ENCODE peak calls at places on chromosomes 11 and 22, in ten cellular contexts. One of them, this sample, is unnamed.

GRCh38 chr11:126564588-126564987 is 209.1 kb downstream of the ST3GAL4 start:
- DNase-seq in amniotic stem cell: no peak
- DNase-seq in activated effector memory CD4-positive, alpha-beta T cell treated with anti-CD3 and anti-CD28 coated beads, Interleukin-2, amount 50 U/mL, for 16 hours: no peak
- DNase-seq in cardiac fibroblast: no peak
- DNase-seq in Caki2: no peak
- DNase-seq in activated CD4-positive, alpha-beta T cell treated with anti-CD3 and anti-CD28 coated beads, Interleukin-2, amount 50 U/mL, for 48 hours: no peak
- DNase-seq in stimulated activated CD8-positive, alpha-beta memory T cell treated with anti-CD3 and anti-CD28 coated beads, Interleukin-2, amount 100 ng/mL, for 1 hour: no peak
- DNase-seq in testis: no peak
- DNase-seq in NCI-H226: no peak
- DNase-seq in activated CD8-positive, alpha-beta memory T cell treated with anti-CD3 and anti-CD28 coated beads, Interleukin-2, amount 50 U/mL, for 48 hours: no peak
- DNase-seq in this sample: no peak

GRCh38 chr11:87127131-87127530 is 89.4 kb downstream of the TMEM135 start:
- DNase-seq in activated effector memory CD4-positive, alpha-beta T cell treated with anti-CD3 and anti-CD28 coated beads, Interleukin-2, amount 50 U/mL, for 16 hours: no peak
- DNase-seq in testis: no peak
- DNase-seq in NCI-H226: no peak
- DNase-seq in cardiac fibroblast: no peak
- DNase-seq in amniotic stem cell: no peak
- DNase-seq in activated CD4-positive, alpha-beta T cell treated with anti-CD3 and anti-CD28 coated beads, Interleukin-2, amount 50 U/mL, for 48 hours: no peak
- DNase-seq in stimulated activated CD8-positive, alpha-beta memory T cell treated with anti-CD3 and anti-CD28 coated beads, Interleukin-2, amount 100 ng/mL, for 1 hour: no peak
- DNase-seq in activated CD8-positive, alpha-beta memory T cell treated with anti-CD3 and anti-CD28 coated beads, Interleukin-2, amount 50 U/mL, for 48 hours: no peak
- DNase-seq in Caki2: no peak
- DNase-seq in this sample: no peak

GRCh38 chr11:120652705-120653335 is 141.3 kb downstream of the GRIK4 start:
- DNase-seq in activated effector memory CD4-positive, alpha-beta T cell treated with anti-CD3 and anti-CD28 coated beads, Interleukin-2, amount 50 U/mL, for 16 hours: no peak
- DNase-seq in stimulated activated CD8-positive, alpha-beta memory T cell treated with anti-CD3 and anti-CD28 coated beads, Interleukin-2, amount 100 ng/mL, for 1 hour: no peak
- DNase-seq in testis: no peak
- DNase-seq in NCI-H226: no peak
- DNase-seq in cardiac fibroblast: peak
- DNase-seq in activated CD4-positive, alpha-beta T cell treated with anti-CD3 and anti-CD28 coated beads, Interleukin-2, amount 50 U/mL, for 48 hours: no peak
- DNase-seq in activated CD8-positive, alpha-beta memory T cell treated with anti-CD3 and anti-CD28 coated beads, Interleukin-2, amount 50 U/mL, for 48 hours: no peak
- DNase-seq in Caki2: no peak
- DNase-seq in amniotic stem cell: no peak
- DNase-seq in this sample: no peak

GRCh38 chr11:71454470-71455113 is 1.6 kb downstream of the NADSYN1 start:
- DNase-seq in cardiac fibroblast: no peak
- DNase-seq in amniotic stem cell: no peak
- DNase-seq in Caki2: no peak
- DNase-seq in activated effector memory CD4-positive, alpha-beta T cell treated with anti-CD3 and anti-CD28 coated beads, Interleukin-2, amount 50 U/mL, for 16 hours: peak
- DNase-seq in activated CD4-positive, alpha-beta T cell treated with anti-CD3 and anti-CD28 coated beads, Interleukin-2, amount 50 U/mL, for 48 hours: no peak
- DNase-seq in testis: no peak
- DNase-seq in NCI-H226: no peak
- DNase-seq in stimulated activated CD8-positive, alpha-beta memory T cell treated with anti-CD3 and anti-CD28 coated beads, Interleukin-2, amount 100 ng/mL, for 1 hour: no peak
- DNase-seq in activated CD8-positive, alpha-beta memory T cell treated with anti-CD3 and anti-CD28 coated beads, Interleukin-2, amount 50 U/mL, for 48 hours: no peak
- DNase-seq in this sample: no peak

GRCh38 chr11:105903113-105903512 is 118.9 kb downstream of the MSANTD4 start:
- DNase-seq in activated CD8-positive, alpha-beta memory T cell treated with anti-CD3 and anti-CD28 coated beads, Interleukin-2, amount 50 U/mL, for 48 hours: no peak
- DNase-seq in cardiac fibroblast: no peak
- DNase-seq in amniotic stem cell: no peak
- DNase-seq in activated CD4-positive, alpha-beta T cell treated with anti-CD3 and anti-CD28 coated beads, Interleukin-2, amount 50 U/mL, for 48 hours: no peak
- DNase-seq in NCI-H226: no peak
- DNase-seq in stimulated activated CD8-positive, alpha-beta memory T cell treated with anti-CD3 and anti-CD28 coated beads, Interleukin-2, amount 100 ng/mL, for 1 hour: no peak
- DNase-seq in testis: no peak
- DNase-seq in Caki2: no peak
- DNase-seq in activated effector memory CD4-positive, alpha-beta T cell treated with anti-CD3 and anti-CD28 coated beads, Interleukin-2, amount 50 U/mL, for 16 hours: no peak
- DNase-seq in this sample: no peak

GRCh38 chr11:29755474-29755873 is 261.4 kb downstream of the KCNA4 start:
- DNase-seq in activated effector memory CD4-positive, alpha-beta T cell treated with anti-CD3 and anti-CD28 coated beads, Interleukin-2, amount 50 U/mL, for 16 hours: no peak
- DNase-seq in amniotic stem cell: no peak
- DNase-seq in NCI-H226: no peak
- DNase-seq in Caki2: no peak
- DNase-seq in testis: no peak
- DNase-seq in activated CD8-positive, alpha-beta memory T cell treated with anti-CD3 and anti-CD28 coated beads, Interleukin-2, amount 50 U/mL, for 48 hours: no peak
- DNase-seq in activated CD4-positive, alpha-beta T cell treated with anti-CD3 and anti-CD28 coated beads, Interleukin-2, amount 50 U/mL, for 48 hours: no peak
- DNase-seq in stimulated activated CD8-positive, alpha-beta memory T cell treated with anti-CD3 and anti-CD28 coated beads, Interleukin-2, amount 100 ng/mL, for 1 hour: no peak
- DNase-seq in cardiac fibroblast: no peak
- DNase-seq in this sample: no peak

GRCh38 chr11:119676461-119677020 is 52.5 kb downstream of the NECTIN1 start:
- DNase-seq in NCI-H226: no peak
- DNase-seq in testis: no peak
- DNase-seq in cardiac fibroblast: peak
- DNase-seq in amniotic stem cell: no peak
- DNase-seq in Caki2: no peak
- DNase-seq in activated CD8-positive, alpha-beta memory T cell treated with anti-CD3 and anti-CD28 coated beads, Interleukin-2, amount 50 U/mL, for 48 hours: no peak
- DNase-seq in activated CD4-positive, alpha-beta T cell treated with anti-CD3 and anti-CD28 coated beads, Interleukin-2, amount 50 U/mL, for 48 hours: no peak
- DNase-seq in stimulated activated CD8-positive, alpha-beta memory T cell treated with anti-CD3 and anti-CD28 coated beads, Interleukin-2, amount 100 ng/mL, for 1 hour: no peak
- DNase-seq in activated effector memory CD4-positive, alpha-beta T cell treated with anti-CD3 and anti-CD28 coated beads, Interleukin-2, amount 50 U/mL, for 16 hours: no peak
- DNase-seq in this sample: no peak

GRCh38 chr11:114147389-114148382 is 88.2 kb downstream of the ZBTB16 start:
- DNase-seq in activated CD4-positive, alpha-beta T cell treated with anti-CD3 and anti-CD28 coated beads, Interleukin-2, amount 50 U/mL, for 48 hours: no peak
- DNase-seq in stimulated activated CD8-positive, alpha-beta memory T cell treated with anti-CD3 and anti-CD28 coated beads, Interleukin-2, amount 100 ng/mL, for 1 hour: no peak
- DNase-seq in Caki2: no peak
- DNase-seq in amniotic stem cell: no peak
- DNase-seq in activated effector memory CD4-positive, alpha-beta T cell treated with anti-CD3 and anti-CD28 coated beads, Interleukin-2, amount 50 U/mL, for 16 hours: no peak
- DNase-seq in activated CD8-positive, alpha-beta memory T cell treated with anti-CD3 and anti-CD28 coated beads, Interleukin-2, amount 50 U/mL, for 48 hours: no peak
- DNase-seq in cardiac fibroblast: peak
- DNase-seq in NCI-H226: no peak
- DNase-seq in testis: no peak
- DNase-seq in this sample: no peak

GRCh38 chr11:118791961-118792578 is 1.1 kb upstream of the DDX6 start:
- DNase-seq in activated CD4-positive, alpha-beta T cell treated with anti-CD3 and anti-CD28 coated beads, Interleukin-2, amount 50 U/mL, for 48 hours: peak
- DNase-seq in amniotic stem cell: no peak
- DNase-seq in activated effector memory CD4-positive, alpha-beta T cell treated with anti-CD3 and anti-CD28 coated beads, Interleukin-2, amount 50 U/mL, for 16 hours: peak
- DNase-seq in testis: peak
- DNase-seq in Caki2: no peak
- DNase-seq in cardiac fibroblast: peak
- DNase-seq in activated CD8-positive, alpha-beta memory T cell treated with anti-CD3 and anti-CD28 coated beads, Interleukin-2, amount 50 U/mL, for 48 hours: peak
- DNase-seq in NCI-H226: no peak
- DNase-seq in stimulated activated CD8-positive, alpha-beta memory T cell treated with anti-CD3 and anti-CD28 coated beads, Interleukin-2, amount 100 ng/mL, for 1 hour: peak
- DNase-seq in this sample: no peak

GRCh38 chr11:35178862-35179261 is 39.9 kb downstream of the CD44 start:
- DNase-seq in stimulated activated CD8-positive, alpha-beta memory T cell treated with anti-CD3 and anti-CD28 coated beads, Interleukin-2, amount 100 ng/mL, for 1 hour: no peak
- DNase-seq in NCI-H226: no peak
- DNase-seq in Caki2: no peak
- DNase-seq in cardiac fibroblast: no peak
- DNase-seq in activated CD8-positive, alpha-beta memory T cell treated with anti-CD3 and anti-CD28 coated beads, Interleukin-2, amount 50 U/mL, for 48 hours: no peak
- DNase-seq in testis: no peak
- DNase-seq in activated CD4-positive, alpha-beta T cell treated with anti-CD3 and anti-CD28 coated beads, Interleukin-2, amount 50 U/mL, for 48 hours: peak
- DNase-seq in amniotic stem cell: no peak
- DNase-seq in activated effector memory CD4-positive, alpha-beta T cell treated with anti-CD3 and anti-CD28 coated beads, Interleukin-2, amount 50 U/mL, for 16 hours: no peak
- DNase-seq in this sample: no peak

GRCh38 chr11:58647866-58648265 is 25.4 kb downstream of the CNTF start:
- DNase-seq in NCI-H226: no peak
- DNase-seq in Caki2: no peak
- DNase-seq in cardiac fibroblast: no peak
- DNase-seq in activated effector memory CD4-positive, alpha-beta T cell treated with anti-CD3 and anti-CD28 coated beads, Interleukin-2, amount 50 U/mL, for 16 hours: no peak
- DNase-seq in testis: no peak
- DNase-seq in stimulated activated CD8-positive, alpha-beta memory T cell treated with anti-CD3 and anti-CD28 coated beads, Interleukin-2, amount 100 ng/mL, for 1 hour: no peak
- DNase-seq in activated CD8-positive, alpha-beta memory T cell treated with anti-CD3 and anti-CD28 coated beads, Interleukin-2, amount 50 U/mL, for 48 hours: no peak
- DNase-seq in amniotic stem cell: no peak
- DNase-seq in activated CD4-positive, alpha-beta T cell treated with anti-CD3 and anti-CD28 coated beads, Interleukin-2, amount 50 U/mL, for 48 hours: no peak
- DNase-seq in this sample: no peak

GRCh38 chr22:40560551-40560950 is 76.0 kb downstream of the MRTFA start:
- DNase-seq in amniotic stem cell: no peak
- DNase-seq in activated CD4-positive, alpha-beta T cell treated with anti-CD3 and anti-CD28 coated beads, Interleukin-2, amount 50 U/mL, for 48 hours: no peak
- DNase-seq in activated CD8-positive, alpha-beta memory T cell treated with anti-CD3 and anti-CD28 coated beads, Interleukin-2, amount 50 U/mL, for 48 hours: no peak
- DNase-seq in Caki2: no peak
- DNase-seq in testis: no peak
- DNase-seq in NCI-H226: no peak
- DNase-seq in stimulated activated CD8-positive, alpha-beta memory T cell treated with anti-CD3 and anti-CD28 coated beads, Interleukin-2, amount 100 ng/mL, for 1 hour: no peak
- DNase-seq in activated effector memory CD4-positive, alpha-beta T cell treated with anti-CD3 and anti-CD28 coated beads, Interleukin-2, amount 50 U/mL, for 16 hours: no peak
- DNase-seq in cardiac fibroblast: peak
- DNase-seq in this sample: no peak

GRCh38 chr11:235180-235997 is 753 bp downstream of the SIRT3 start:
- DNase-seq in stimulated activated CD8-positive, alpha-beta memory T cell treated with anti-CD3 and anti-CD28 coated beads, Interleukin-2, amount 100 ng/mL, for 1 hour: peak
- DNase-seq in amniotic stem cell: no peak
- DNase-seq in cardiac fibroblast: no peak
- DNase-seq in activated effector memory CD4-positive, alpha-beta T cell treated with anti-CD3 and anti-CD28 coated beads, Interleukin-2, amount 50 U/mL, for 16 hours: peak
- DNase-seq in NCI-H226: no peak
- DNase-seq in activated CD4-positive, alpha-beta T cell treated with anti-CD3 and anti-CD28 coated beads, Interleukin-2, amount 50 U/mL, for 48 hours: peak
- DNase-seq in activated CD8-positive, alpha-beta memory T cell treated with anti-CD3 and anti-CD28 coated beads, Interleukin-2, amount 50 U/mL, for 48 hours: peak
- DNase-seq in testis: no peak
- DNase-seq in Caki2: no peak
- DNase-seq in this sample: no peak

GRCh38 chr22:24555160-24555495 is 190 bp upstream of the GUCD1 start:
- DNase-seq in activated CD8-positive, alpha-beta memory T cell treated with anti-CD3 and anti-CD28 coated beads, Interleukin-2, amount 50 U/mL, for 48 hours: peak
- DNase-seq in Caki2: peak
- DNase-seq in stimulated activated CD8-positive, alpha-beta memory T cell treated with anti-CD3 and anti-CD28 coated beads, Interleukin-2, amount 100 ng/mL, for 1 hour: peak
- DNase-seq in activated effector memory CD4-positive, alpha-beta T cell treated with anti-CD3 and anti-CD28 coated beads, Interleukin-2, amount 50 U/mL, for 16 hours: peak
- DNase-seq in activated CD4-positive, alpha-beta T cell treated with anti-CD3 and anti-CD28 coated beads, Interleukin-2, amount 50 U/mL, for 48 hours: peak
- DNase-seq in amniotic stem cell: peak
- DNase-seq in NCI-H226: peak
- DNase-seq in cardiac fibroblast: peak
- DNase-seq in testis: peak
- DNase-seq in this sample: peak

GRCh38 chr11:1674194-1674878 is 22.7 kb upstream of the KRTAP5-6 start:
- DNase-seq in activated CD8-positive, alpha-beta memory T cell treated with anti-CD3 and anti-CD28 coated beads, Interleukin-2, amount 50 U/mL, for 48 hours: no peak
- DNase-seq in NCI-H226: no peak
- DNase-seq in cardiac fibroblast: no peak
- DNase-seq in stimulated activated CD8-positive, alpha-beta memory T cell treated with anti-CD3 and anti-CD28 coated beads, Interleukin-2, amount 100 ng/mL, for 1 hour: no peak
- DNase-seq in activated CD4-positive, alpha-beta T cell treated with anti-CD3 and anti-CD28 coated beads, Interleukin-2, amount 50 U/mL, for 48 hours: no peak
- DNase-seq in activated effector memory CD4-positive, alpha-beta T cell treated with anti-CD3 and anti-CD28 coated beads, Interleukin-2, amount 50 U/mL, for 16 hours: no peak
- DNase-seq in testis: no peak
- DNase-seq in amniotic stem cell: no peak
- DNase-seq in Caki2: no peak
- DNase-seq in this sample: no peak

GRCh38 chr11:44083906-44084305 is 11.6 kb upstream of the EXT2 start:
- DNase-seq in stimulated activated CD8-positive, alpha-beta memory T cell treated with anti-CD3 and anti-CD28 coated beads, Interleukin-2, amount 100 ng/mL, for 1 hour: no peak
- DNase-seq in activated effector memory CD4-positive, alpha-beta T cell treated with anti-CD3 and anti-CD28 coated beads, Interleukin-2, amount 50 U/mL, for 16 hours: no peak
- DNase-seq in NCI-H226: no peak
- DNase-seq in Caki2: no peak
- DNase-seq in amniotic stem cell: no peak
- DNase-seq in activated CD4-positive, alpha-beta T cell treated with anti-CD3 and anti-CD28 coated beads, Interleukin-2, amount 50 U/mL, for 48 hours: no peak
- DNase-seq in activated CD8-positive, alpha-beta memory T cell treated with anti-CD3 and anti-CD28 coated beads, Interleukin-2, amount 50 U/mL, for 48 hours: no peak
- DNase-seq in testis: no peak
- DNase-seq in cardiac fibroblast: peak
- DNase-seq in this sample: no peak

GRCh38 chr22:38284042-38284402 is 11.2 kb upstream of the TMEM184B start:
- DNase-seq in stimulated activated CD8-positive, alpha-beta memory T cell treated with anti-CD3 and anti-CD28 coated beads, Interleukin-2, amount 100 ng/mL, for 1 hour: no peak
- DNase-seq in cardiac fibroblast: peak
- DNase-seq in amniotic stem cell: peak
- DNase-seq in NCI-H226: no peak
- DNase-seq in testis: no peak
- DNase-seq in Caki2: no peak
- DNase-seq in activated effector memory CD4-positive, alpha-beta T cell treated with anti-CD3 and anti-CD28 coated beads, Interleukin-2, amount 50 U/mL, for 16 hours: no peak
- DNase-seq in activated CD4-positive, alpha-beta T cell treated with anti-CD3 and anti-CD28 coated beads, Interleukin-2, amount 50 U/mL, for 48 hours: no peak
- DNase-seq in activated CD8-positive, alpha-beta memory T cell treated with anti-CD3 and anti-CD28 coated beads, Interleukin-2, amount 50 U/mL, for 48 hours: no peak
- DNase-seq in this sample: no peak

GRCh38 chr11:26134481-26135355 is 197.2 kb upstream of the ANO3 start:
- DNase-seq in cardiac fibroblast: peak
- DNase-seq in stimulated activated CD8-positive, alpha-beta memory T cell treated with anti-CD3 and anti-CD28 coated beads, Interleukin-2, amount 100 ng/mL, for 1 hour: no peak
- DNase-seq in amniotic stem cell: no peak
- DNase-seq in NCI-H226: no peak
- DNase-seq in Caki2: no peak
- DNase-seq in activated CD4-positive, alpha-beta T cell treated with anti-CD3 and anti-CD28 coated beads, Interleukin-2, amount 50 U/mL, for 48 hours: no peak
- DNase-seq in activated effector memory CD4-positive, alpha-beta T cell treated with anti-CD3 and anti-CD28 coated beads, Interleukin-2, amount 50 U/mL, for 16 hours: no peak
- DNase-seq in testis: no peak
- DNase-seq in activated CD8-positive, alpha-beta memory T cell treated with anti-CD3 and anti-CD28 coated beads, Interleukin-2, amount 50 U/mL, for 48 hours: no peak
- DNase-seq in this sample: peak

GRCh38 chr11:62431171-62431895 is 12.5 kb downstream of the SCGB1A1 start:
- DNase-seq in activated CD4-positive, alpha-beta T cell treated with anti-CD3 and anti-CD28 coated beads, Interleukin-2, amount 50 U/mL, for 48 hours: no peak
- DNase-seq in NCI-H226: peak
- DNase-seq in amniotic stem cell: peak
- DNase-seq in cardiac fibroblast: peak
- DNase-seq in testis: no peak
- DNase-seq in Caki2: peak
- DNase-seq in activated effector memory CD4-positive, alpha-beta T cell treated with anti-CD3 and anti-CD28 coated beads, Interleukin-2, amount 50 U/mL, for 16 hours: no peak
- DNase-seq in stimulated activated CD8-positive, alpha-beta memory T cell treated with anti-CD3 and anti-CD28 coated beads, Interleukin-2, amount 100 ng/mL, for 1 hour: no peak
- DNase-seq in activated CD8-positive, alpha-beta memory T cell treated with anti-CD3 and anti-CD28 coated beads, Interleukin-2, amount 50 U/mL, for 48 hours: no peak
- DNase-seq in this sample: peak

GRCh38 chr22:23149743-23150238 is 4.5 kb downstream of the RAB36 start:
- DNase-seq in Caki2: no peak
- DNase-seq in NCI-H226: no peak
- DNase-seq in testis: no peak
- DNase-seq in activated CD8-positive, alpha-beta memory T cell treated with anti-CD3 and anti-CD28 coated beads, Interleukin-2, amount 50 U/mL, for 48 hours: no peak
- DNase-seq in activated effector memory CD4-positive, alpha-beta T cell treated with anti-CD3 and anti-CD28 coated beads, Interleukin-2, amount 50 U/mL, for 16 hours: no peak
- DNase-seq in activated CD4-positive, alpha-beta T cell treated with anti-CD3 and anti-CD28 coated beads, Interleukin-2, amount 50 U/mL, for 48 hours: no peak
- DNase-seq in stimulated activated CD8-positive, alpha-beta memory T cell treated with anti-CD3 and anti-CD28 coated beads, Interleukin-2, amount 100 ng/mL, for 1 hour: no peak
- DNase-seq in cardiac fibroblast: no peak
- DNase-seq in amniotic stem cell: no peak
- DNase-seq in this sample: no peak

GRCh38 chr22:24594569-24595120 is 1.8 kb upstream of the LRRC75B start:
- DNase-seq in stimulated activated CD8-positive, alpha-beta memory T cell treated with anti-CD3 and anti-CD28 coated beads, Interleukin-2, amount 100 ng/mL, for 1 hour: no peak
- DNase-seq in Caki2: no peak
- DNase-seq in cardiac fibroblast: no peak
- DNase-seq in NCI-H226: no peak
- DNase-seq in activated CD8-positive, alpha-beta memory T cell treated with anti-CD3 and anti-CD28 coated beads, Interleukin-2, amount 50 U/mL, for 48 hours: no peak
- DNase-seq in testis: no peak
- DNase-seq in amniotic stem cell: no peak
- DNase-seq in activated effector memory CD4-positive, alpha-beta T cell treated with anti-CD3 and anti-CD28 coated beads, Interleukin-2, amount 50 U/mL, for 16 hours: no peak
- DNase-seq in activated CD4-positive, alpha-beta T cell treated with anti-CD3 and anti-CD28 coated beads, Interleukin-2, amount 50 U/mL, for 48 hours: no peak
- DNase-seq in this sample: no peak

GRCh38 chr11:69521461-69521860 is 40.0 kb downstream of the LINC01488 start:
- DNase-seq in stimulated activated CD8-positive, alpha-beta memory T cell treated with anti-CD3 and anti-CD28 coated beads, Interleukin-2, amount 100 ng/mL, for 1 hour: no peak
- DNase-seq in NCI-H226: no peak
- DNase-seq in activated CD8-positive, alpha-beta memory T cell treated with anti-CD3 and anti-CD28 coated beads, Interleukin-2, amount 50 U/mL, for 48 hours: no peak
- DNase-seq in activated CD4-positive, alpha-beta T cell treated with anti-CD3 and anti-CD28 coated beads, Interleukin-2, amount 50 U/mL, for 48 hours: no peak
- DNase-seq in amniotic stem cell: no peak
- DNase-seq in Caki2: no peak
- DNase-seq in cardiac fibroblast: no peak
- DNase-seq in testis: no peak
- DNase-seq in activated effector memory CD4-positive, alpha-beta T cell treated with anti-CD3 and anti-CD28 coated beads, Interleukin-2, amount 50 U/mL, for 16 hours: no peak
- DNase-seq in this sample: no peak

GRCh38 chr11:1763336-1763795 is 361 bp downstream of the CTSD start:
- DNase-seq in stimulated activated CD8-positive, alpha-beta memory T cell treated with anti-CD3 and anti-CD28 coated beads, Interleukin-2, amount 100 ng/mL, for 1 hour: no peak
- DNase-seq in cardiac fibroblast: no peak
- DNase-seq in activated effector memory CD4-positive, alpha-beta T cell treated with anti-CD3 and anti-CD28 coated beads, Interleukin-2, amount 50 U/mL, for 16 hours: no peak
- DNase-seq in amniotic stem cell: no peak
- DNase-seq in testis: no peak
- DNase-seq in activated CD8-positive, alpha-beta memory T cell treated with anti-CD3 and anti-CD28 coated beads, Interleukin-2, amount 50 U/mL, for 48 hours: no peak
- DNase-seq in activated CD4-positive, alpha-beta T cell treated with anti-CD3 and anti-CD28 coated beads, Interleukin-2, amount 50 U/mL, for 48 hours: no peak
- DNase-seq in Caki2: no peak
- DNase-seq in NCI-H226: no peak
- DNase-seq in this sample: no peak

GRCh38 chr11:102368472-102368871 is 21.5 kb downstream of the BIRC2 start:
- DNase-seq in testis: no peak
- DNase-seq in Caki2: no peak
- DNase-seq in cardiac fibroblast: no peak
- DNase-seq in activated CD4-positive, alpha-beta T cell treated with anti-CD3 and anti-CD28 coated beads, Interleukin-2, amount 50 U/mL, for 48 hours: no peak
- DNase-seq in NCI-H226: no peak
- DNase-seq in stimulated activated CD8-positive, alpha-beta memory T cell treated with anti-CD3 and anti-CD28 coated beads, Interleukin-2, amount 100 ng/mL, for 1 hour: no peak
- DNase-seq in activated effector memory CD4-positive, alpha-beta T cell treated with anti-CD3 and anti-CD28 coated beads, Interleukin-2, amount 50 U/mL, for 16 hours: no peak
- DNase-seq in activated CD8-positive, alpha-beta memory T cell treated with anti-CD3 and anti-CD28 coated beads, Interleukin-2, amount 50 U/mL, for 48 hours: no peak
- DNase-seq in amniotic stem cell: no peak
- DNase-seq in this sample: no peak

GRCh38 chr11:1180171-1180570 is 22.4 kb downstream of the MUC5AC start:
- DNase-seq in activated effector memory CD4-positive, alpha-beta T cell treated with anti-CD3 and anti-CD28 coated beads, Interleukin-2, amount 50 U/mL, for 16 hours: no peak
- DNase-seq in activated CD8-positive, alpha-beta memory T cell treated with anti-CD3 and anti-CD28 coated beads, Interleukin-2, amount 50 U/mL, for 48 hours: no peak
- DNase-seq in cardiac fibroblast: no peak
- DNase-seq in activated CD4-positive, alpha-beta T cell treated with anti-CD3 and anti-CD28 coated beads, Interleukin-2, amount 50 U/mL, for 48 hours: no peak
- DNase-seq in Caki2: no peak
- DNase-seq in NCI-H226: no peak
- DNase-seq in amniotic stem cell: no peak
- DNase-seq in stimulated activated CD8-positive, alpha-beta memory T cell treated with anti-CD3 and anti-CD28 coated beads, Interleukin-2, amount 100 ng/mL, for 1 hour: no peak
- DNase-seq in testis: no peak
- DNase-seq in this sample: no peak

GRCh38 chr11:5246772-5247478 is 2.7 kb downstream of the HBG1 start:
- DNase-seq in activated effector memory CD4-positive, alpha-beta T cell treated with anti-CD3 and anti-CD28 coated beads, Interleukin-2, amount 50 U/mL, for 16 hours: no peak
- DNase-seq in Caki2: no peak
- DNase-seq in activated CD8-positive, alpha-beta memory T cell treated with anti-CD3 and anti-CD28 coated beads, Interleukin-2, amount 50 U/mL, for 48 hours: no peak
- DNase-seq in cardiac fibroblast: no peak
- DNase-seq in activated CD4-positive, alpha-beta T cell treated with anti-CD3 and anti-CD28 coated beads, Interleukin-2, amount 50 U/mL, for 48 hours: no peak
- DNase-seq in NCI-H226: no peak
- DNase-seq in amniotic stem cell: no peak
- DNase-seq in stimulated activated CD8-positive, alpha-beta memory T cell treated with anti-CD3 and anti-CD28 coated beads, Interleukin-2, amount 100 ng/mL, for 1 hour: no peak
- DNase-seq in testis: no peak
- DNase-seq in this sample: no peak

GRCh38 chr22:30159561-30160353 is 79.5 kb downstream of the HORMAD2 start:
- DNase-seq in NCI-H226: peak
- DNase-seq in stimulated activated CD8-positive, alpha-beta memory T cell treated with anti-CD3 and anti-CD28 coated beads, Interleukin-2, amount 100 ng/mL, for 1 hour: no peak
- DNase-seq in cardiac fibroblast: peak
- DNase-seq in testis: peak
- DNase-seq in activated CD4-positive, alpha-beta T cell treated with anti-CD3 and anti-CD28 coated beads, Interleukin-2, amount 50 U/mL, for 48 hours: no peak
- DNase-seq in activated effector memory CD4-positive, alpha-beta T cell treated with anti-CD3 and anti-CD28 coated beads, Interleukin-2, amount 50 U/mL, for 16 hours: no peak
- DNase-seq in Caki2: peak
- DNase-seq in activated CD8-positive, alpha-beta memory T cell treated with anti-CD3 and anti-CD28 coated beads, Interleukin-2, amount 50 U/mL, for 48 hours: no peak
- DNase-seq in amniotic stem cell: peak
- DNase-seq in this sample: no peak

GRCh38 chr11:66119348-66120133 is 49.5 kb downstream of the PACS1 start:
- DNase-seq in activated CD8-positive, alpha-beta memory T cell treated with anti-CD3 and anti-CD28 coated beads, Interleukin-2, amount 50 U/mL, for 48 hours: no peak
- DNase-seq in activated effector memory CD4-positive, alpha-beta T cell treated with anti-CD3 and anti-CD28 coated beads, Interleukin-2, amount 50 U/mL, for 16 hours: no peak
- DNase-seq in stimulated activated CD8-positive, alpha-beta memory T cell treated with anti-CD3 and anti-CD28 coated beads, Interleukin-2, amount 100 ng/mL, for 1 hour: no peak
- DNase-seq in Caki2: peak
- DNase-seq in NCI-H226: peak
- DNase-seq in testis: peak
- DNase-seq in amniotic stem cell: peak
- DNase-seq in activated CD4-positive, alpha-beta T cell treated with anti-CD3 and anti-CD28 coated beads, Interleukin-2, amount 50 U/mL, for 48 hours: no peak
- DNase-seq in cardiac fibroblast: peak
- DNase-seq in this sample: no peak

This sample was measured in HTR-8/SVneo.